ENCODE peak calls at places on chromosomes 11 and 22, in four cellular contexts. S is GM13977, W is T-helper 9 cell, E is AG08395. O is an unnamed sample.
A peak's percentile ranks its signal among the peaks of the same experiment; 100 is the strongest.

GRCh38 chr11:92411431-92411830 is 186.8 kb downstream of the FAT3 start:
- DNase-seq in S (no peak), W (no peak), E (no peak), O (no peak)

GRCh38 chr11:73372371-73372993 is 3.7 kb upstream of the RELT start:
- DNase-seq in S (no peak), W (no peak), E (peak; percentile 40), O (no peak)

GRCh38 chr11:66692871-66693331 is 15.2 kb upstream of the RBM4B start:
- DNase-seq in S (no peak), W (no peak), E (no peak), O (no peak)

GRCh38 chr22:43090130-43090789 is 1.1 kb upstream of the TTLL1 start:
- DNase-seq in S (peak; percentile 87), W (no peak), E (peak; percentile 90), O (peak; percentile 77)

GRCh38 chr22:37198290-37199102 is 10.4 kb upstream of the C1QTNF6 start:
- DNase-seq in S (peak; percentile 91), W (peak; percentile 94), E (peak; percentile 84), O (peak; percentile 88)

GRCh38 chr22:45511847-45512261 is 9.2 kb downstream of the FBLN1 start:
- DNase-seq in S (no peak), W (no peak), E (peak; percentile 83), O (no peak)

GRCh38 chr22:33044059-33044458 is 14.1 kb downstream of the SYN3 start:
- DNase-seq in S (no peak), W (no peak), E (no peak), O (no peak)

GRCh38 chr11:113161671-113162589 is 152.5 kb upstream of the TTC12 start:
- DNase-seq in S (no peak), W (no peak), E (no peak), O (no peak)

O was measured in GM10248.